ENCODE peak calls at places on chromosomes 7 and 10, in eight cellular contexts. One of them, this sample, is unnamed.

GRCh38 chr7:157208758-157209413 is 70.2 kb downstream of the UBE3C start:
- DNase-seq in AG09319: no peak
- DNase-seq in fibroblast of the aortic adventitia: no peak
- DNase-seq in heart left ventricle: no peak
- DNase-seq in AG04450: no peak
- DNase-seq in foreskin fibroblast: no peak
- DNase-seq in activated CD8-positive, alpha-beta T cell treated with anti-CD3 and anti-CD28 coated beads for 36 hours: no peak
- DNase-seq in left ventricle myocardium inferior: no peak
- DNase-seq in this sample: no peak

GRCh38 chr7:113698556-113699220 is 220.1 kb downstream of the PPP1R3A start:
- DNase-seq in left ventricle myocardium inferior: no peak
- DNase-seq in fibroblast of the aortic adventitia: peak; percentile 52
- DNase-seq in AG04450: peak; percentile 4
- DNase-seq in AG09319: peak; percentile 1
- DNase-seq in heart left ventricle: no peak
- DNase-seq in activated CD8-positive, alpha-beta T cell treated with anti-CD3 and anti-CD28 coated beads for 36 hours: peak; percentile 7
- DNase-seq in foreskin fibroblast: peak; percentile 3
- DNase-seq in this sample: no peak

GRCh38 chr7:103059471-103059870 is 15.1 kb downstream of the FBXL13 start:
- DNase-seq in left ventricle myocardium inferior: no peak
- DNase-seq in AG09319: no peak
- DNase-seq in AG04450: no peak
- DNase-seq in heart left ventricle: no peak
- DNase-seq in foreskin fibroblast: no peak
- DNase-seq in activated CD8-positive, alpha-beta T cell treated with anti-CD3 and anti-CD28 coated beads for 36 hours: no peak
- DNase-seq in fibroblast of the aortic adventitia: peak; percentile 46
- DNase-seq in this sample: no peak

GRCh38 chr7:6495597-6496262 is 48.0 kb upstream of the DAGLB start:
- DNase-seq in foreskin fibroblast: peak; percentile 48
- DNase-seq in AG04450: no peak
- DNase-seq in fibroblast of the aortic adventitia: peak; percentile 21
- DNase-seq in activated CD8-positive, alpha-beta T cell treated with anti-CD3 and anti-CD28 coated beads for 36 hours: no peak
- DNase-seq in AG09319: no peak
- DNase-seq in left ventricle myocardium inferior: no peak
- DNase-seq in heart left ventricle: peak; percentile 9
- DNase-seq in this sample: no peak

GRCh38 chr7:54015251-54015650 is 526.9 kb upstream of the VSTM2A start:
- DNase-seq in AG04450: no peak
- DNase-seq in heart left ventricle: no peak
- DNase-seq in foreskin fibroblast: no peak
- DNase-seq in AG09319: no peak
- DNase-seq in activated CD8-positive, alpha-beta T cell treated with anti-CD3 and anti-CD28 coated beads for 36 hours: no peak
- DNase-seq in left ventricle myocardium inferior: no peak
- DNase-seq in fibroblast of the aortic adventitia: no peak
- DNase-seq in this sample: no peak

GRCh38 chr10:125130260-125130659 is 30.1 kb downstream of the CTBP2 start:
- DNase-seq in activated CD8-positive, alpha-beta T cell treated with anti-CD3 and anti-CD28 coated beads for 36 hours: no peak
- DNase-seq in AG09319: no peak
- DNase-seq in AG04450: no peak
- DNase-seq in fibroblast of the aortic adventitia: no peak
- DNase-seq in left ventricle myocardium inferior: no peak
- DNase-seq in heart left ventricle: no peak
- DNase-seq in foreskin fibroblast: no peak
- DNase-seq in this sample: no peak

GRCh38 chr10:130244031-130244927 is 108.1 kb downstream of the GLRX3 start:
- DNase-seq in activated CD8-positive, alpha-beta T cell treated with anti-CD3 and anti-CD28 coated beads for 36 hours: no peak
- DNase-seq in foreskin fibroblast: no peak
- DNase-seq in heart left ventricle: no peak
- DNase-seq in AG04450: no peak
- DNase-seq in left ventricle myocardium inferior: no peak
- DNase-seq in AG09319: no peak
- DNase-seq in fibroblast of the aortic adventitia: no peak
- DNase-seq in this sample: no peak

GRCh38 chr7:21383217-21383832 is 44.6 kb upstream of the SP4 start:
- DNase-seq in foreskin fibroblast: no peak
- DNase-seq in left ventricle myocardium inferior: no peak
- DNase-seq in AG04450: no peak
- DNase-seq in activated CD8-positive, alpha-beta T cell treated with anti-CD3 and anti-CD28 coated beads for 36 hours: no peak
- DNase-seq in AG09319: no peak
- DNase-seq in heart left ventricle: no peak
- DNase-seq in fibroblast of the aortic adventitia: no peak
- DNase-seq in this sample: no peak

GRCh38 chr10:31620236-31621151 is 301.5 kb downstream of the ZEB1 start:
- DNase-seq in AG09319: peak; percentile 74
- DNase-seq in fibroblast of the aortic adventitia: peak; percentile 93
- DNase-seq in AG04450: no peak
- DNase-seq in foreskin fibroblast: no peak
- DNase-seq in left ventricle myocardium inferior: peak; percentile 83
- DNase-seq in heart left ventricle: peak; percentile 83
- DNase-seq in activated CD8-positive, alpha-beta T cell treated with anti-CD3 and anti-CD28 coated beads for 36 hours: no peak
- DNase-seq in this sample: no peak

GRCh38 chr10:78178940-78179339 is 145.3 kb downstream of the RPS24 start:
- DNase-seq in AG09319: no peak
- DNase-seq in AG04450: no peak
- DNase-seq in activated CD8-positive, alpha-beta T cell treated with anti-CD3 and anti-CD28 coated beads for 36 hours: no peak
- DNase-seq in left ventricle myocardium inferior: no peak
- DNase-seq in fibroblast of the aortic adventitia: peak; percentile 49
- DNase-seq in foreskin fibroblast: no peak
- DNase-seq in heart left ventricle: no peak
- DNase-seq in this sample: no peak

GRCh38 chr7:72335561-72336381 is 76.4 kb downstream of the CALN1 start:
- DNase-seq in left ventricle myocardium inferior: no peak
- DNase-seq in foreskin fibroblast: no peak
- DNase-seq in activated CD8-positive, alpha-beta T cell treated with anti-CD3 and anti-CD28 coated beads for 36 hours: no peak
- DNase-seq in AG09319: no peak
- DNase-seq in fibroblast of the aortic adventitia: no peak
- DNase-seq in AG04450: no peak
- DNase-seq in heart left ventricle: no peak
- DNase-seq in this sample: no peak

GRCh38 chr7:72336887-72337821 is 75.0 kb downstream of the CALN1 start:
- DNase-seq in heart left ventricle: no peak
- DNase-seq in AG04450: no peak
- DNase-seq in foreskin fibroblast: no peak
- DNase-seq in left ventricle myocardium inferior: no peak
- DNase-seq in activated CD8-positive, alpha-beta T cell treated with anti-CD3 and anti-CD28 coated beads for 36 hours: no peak
- DNase-seq in AG09319: no peak
- DNase-seq in fibroblast of the aortic adventitia: no peak
- DNase-seq in this sample: no peak

GRCh38 chr7:72334733-72335132 is 77.4 kb downstream of the CALN1 start:
- DNase-seq in fibroblast of the aortic adventitia: no peak
- DNase-seq in left ventricle myocardium inferior: no peak
- DNase-seq in AG04450: no peak
- DNase-seq in AG09319: no peak
- DNase-seq in activated CD8-positive, alpha-beta T cell treated with anti-CD3 and anti-CD28 coated beads for 36 hours: no peak
- DNase-seq in heart left ventricle: no peak
- DNase-seq in foreskin fibroblast: no peak
- DNase-seq in this sample: no peak

GRCh38 chr7:72336382-72336886 is 75.7 kb downstream of the CALN1 start:
- DNase-seq in left ventricle myocardium inferior: no peak
- DNase-seq in AG09319: no peak
- DNase-seq in fibroblast of the aortic adventitia: no peak
- DNase-seq in heart left ventricle: no peak
- DNase-seq in AG04450: no peak
- DNase-seq in foreskin fibroblast: no peak
- DNase-seq in activated CD8-positive, alpha-beta T cell treated with anti-CD3 and anti-CD28 coated beads for 36 hours: no peak
- DNase-seq in this sample: no peak

GRCh38 chr7:72334066-72334465 is 78.1 kb downstream of the CALN1 start:
- DNase-seq in AG09319: no peak
- DNase-seq in fibroblast of the aortic adventitia: no peak
- DNase-seq in activated CD8-positive, alpha-beta T cell treated with anti-CD3 and anti-CD28 coated beads for 36 hours: no peak
- DNase-seq in left ventricle myocardium inferior: no peak
- DNase-seq in AG04450: no peak
- DNase-seq in foreskin fibroblast: no peak
- DNase-seq in heart left ventricle: no peak
- DNase-seq in this sample: no peak
- TF ChIP-seq CTCF in AG09319: no peak
- TF ChIP-seq CTCF in fibroblast of the aortic adventitia: no peak
- TF ChIP-seq CTCF in activated CD8-positive, alpha-beta T cell treated with anti-CD3 and anti-CD28 coated beads for 36 hours: no peak
- TF ChIP-seq CTCF in left ventricle myocardium inferior: peak; percentile 8
- TF ChIP-seq CTCF in AG04450: no peak
- TF ChIP-seq CTCF in foreskin fibroblast: no peak
- TF ChIP-seq CTCF in heart left ventricle: no peak
- TF ChIP-seq CTCF in this sample: peak; percentile 38

DNA sequence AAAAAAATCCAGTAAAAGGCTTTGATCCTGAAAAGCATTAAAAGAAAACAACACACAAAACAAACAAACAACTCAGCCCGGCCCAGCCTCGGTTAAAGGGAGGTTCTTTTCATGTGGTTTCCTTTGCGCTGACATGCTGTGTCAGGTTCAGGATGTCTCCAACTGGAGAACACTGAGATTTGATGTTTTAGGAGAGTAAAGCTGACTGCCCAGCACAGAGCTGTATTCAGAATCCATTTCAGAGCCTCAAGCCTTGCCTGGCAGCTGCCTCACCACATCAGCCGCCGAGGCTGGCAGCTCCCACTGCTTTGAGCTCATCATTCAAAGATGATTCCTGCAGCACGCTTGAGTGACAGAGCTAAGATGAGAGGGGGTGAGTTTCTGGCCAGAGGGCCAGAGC is 205.8 kb upstream of the LYZL1 start:
- DNase-seq in left ventricle myocardium inferior: no peak
- DNase-seq in AG04450: no peak
- DNase-seq in heart left ventricle: no peak
- DNase-seq in foreskin fibroblast: no peak
- DNase-seq in AG09319: no peak
- DNase-seq in fibroblast of the aortic adventitia: no peak
- DNase-seq in activated CD8-positive, alpha-beta T cell treated with anti-CD3 and anti-CD28 coated beads for 36 hours: no peak
- DNase-seq in this sample: no peak
- TF ChIP-seq CTCF in left ventricle myocardium inferior: no peak
- TF ChIP-seq CTCF in AG04450: no peak
- TF ChIP-seq CTCF in heart left ventricle: no peak
- TF ChIP-seq CTCF in foreskin fibroblast: no peak
- TF ChIP-seq CTCF in AG09319: no peak
- TF ChIP-seq CTCF in fibroblast of the aortic adventitia: no peak
- TF ChIP-seq CTCF in activated CD8-positive, alpha-beta T cell treated with anti-CD3 and anti-CD28 coated beads for 36 hours: no peak
- TF ChIP-seq CTCF in this sample: no peak

GRCh38 chr10:76902949-76903348 is 734.7 kb downstream of the KCNMA1 start:
- DNase-seq in activated CD8-positive, alpha-beta T cell treated with anti-CD3 and anti-CD28 coated beads for 36 hours: peak; percentile 30
- DNase-seq in AG04450: no peak
- DNase-seq in foreskin fibroblast: no peak
- DNase-seq in heart left ventricle: peak; percentile 76
- DNase-seq in fibroblast of the aortic adventitia: peak; percentile 25
- DNase-seq in AG09319: no peak
- DNase-seq in left ventricle myocardium inferior: peak; percentile 67
- DNase-seq in this sample: peak; percentile 44
- TF ChIP-seq CTCF in activated CD8-positive, alpha-beta T cell treated with anti-CD3 and anti-CD28 coated beads for 36 hours: no peak
- TF ChIP-seq CTCF in AG04450: no peak
- TF ChIP-seq CTCF in foreskin fibroblast: peak; percentile 8
- TF ChIP-seq CTCF in heart left ventricle: peak; percentile 46
- TF ChIP-seq CTCF in fibroblast of the aortic adventitia: peak; percentile 25
- TF ChIP-seq CTCF in AG09319: no peak
- TF ChIP-seq CTCF in left ventricle myocardium inferior: peak; percentile 63
- TF ChIP-seq CTCF in this sample: peak; percentile 52

DNA sequence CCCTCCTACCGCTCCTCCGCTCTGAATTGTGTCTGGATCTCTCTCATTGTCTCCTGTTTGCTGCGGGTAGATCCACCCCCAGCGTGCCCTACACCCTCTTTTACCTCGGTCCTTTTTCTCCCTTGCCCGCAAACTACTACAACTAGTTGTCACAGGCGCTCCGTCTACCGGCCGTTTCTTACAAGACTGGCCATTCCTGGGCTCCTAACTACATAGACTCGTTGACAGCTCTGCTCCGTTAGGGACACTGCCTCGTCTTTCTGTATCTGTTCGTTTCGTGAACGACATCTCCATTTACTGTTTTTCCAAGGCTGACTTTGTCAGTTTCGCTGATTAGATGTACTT is 793 bp downstream of the TAF3 start:
- DNase-seq in heart left ventricle: no peak
- DNase-seq in left ventricle myocardium inferior: peak; percentile 23
- DNase-seq in foreskin fibroblast: peak; percentile 39
- DNase-seq in AG09319: peak; percentile 11
- DNase-seq in activated CD8-positive, alpha-beta T cell treated with anti-CD3 and anti-CD28 coated beads for 36 hours: peak; percentile 63
- DNase-seq in AG04450: no peak
- DNase-seq in fibroblast of the aortic adventitia: peak; percentile 52
- DNase-seq in this sample: peak; percentile 13
- TF ChIP-seq CTCF in heart left ventricle: peak; percentile 39
- TF ChIP-seq CTCF in left ventricle myocardium inferior: peak; percentile 36
- TF ChIP-seq CTCF in foreskin fibroblast: peak; percentile 57
- TF ChIP-seq CTCF in AG09319: peak; percentile 56
- TF ChIP-seq CTCF in activated CD8-positive, alpha-beta T cell treated with anti-CD3 and anti-CD28 coated beads for 36 hours: peak; percentile 14
- TF ChIP-seq CTCF in AG04450: peak; percentile 48
- TF ChIP-seq CTCF in fibroblast of the aortic adventitia: peak; percentile 55
- TF ChIP-seq CTCF in this sample: no peak

GRCh38 chr10:69407621-69408301 is 9.0 kb downstream of the TACR2 start:
- DNase-seq in fibroblast of the aortic adventitia: no peak
- DNase-seq in AG09319: no peak
- DNase-seq in left ventricle myocardium inferior: no peak
- DNase-seq in foreskin fibroblast: no peak
- DNase-seq in heart left ventricle: peak; percentile 65
- DNase-seq in AG04450: no peak
- DNase-seq in activated CD8-positive, alpha-beta T cell treated with anti-CD3 and anti-CD28 coated beads for 36 hours: peak; percentile 52
- DNase-seq in this sample: no peak
- TF ChIP-seq CTCF in fibroblast of the aortic adventitia: no peak
- TF ChIP-seq CTCF in AG09319: no peak
- TF ChIP-seq CTCF in left ventricle myocardium inferior: peak; percentile 22
- TF ChIP-seq CTCF in foreskin fibroblast: peak; percentile 12
- TF ChIP-seq CTCF in heart left ventricle: peak; percentile 24
- TF ChIP-seq CTCF in AG04450: no peak
- TF ChIP-seq CTCF in activated CD8-positive, alpha-beta T cell treated with anti-CD3 and anti-CD28 coated beads for 36 hours: peak; percentile 6
- TF ChIP-seq CTCF in this sample: peak; percentile 42

GRCh38 chr10:58086763-58087150 is 180.9 kb downstream of the IPMK start:
- DNase-seq in activated CD8-positive, alpha-beta T cell treated with anti-CD3 and anti-CD28 coated beads for 36 hours: no peak
- DNase-seq in AG04450: no peak
- DNase-seq in fibroblast of the aortic adventitia: no peak
- DNase-seq in left ventricle myocardium inferior: no peak
- DNase-seq in heart left ventricle: no peak
- DNase-seq in AG09319: no peak
- DNase-seq in foreskin fibroblast: no peak
- DNase-seq in this sample: no peak
- TF ChIP-seq CTCF in activated CD8-positive, alpha-beta T cell treated with anti-CD3 and anti-CD28 coated beads for 36 hours: no peak
- TF ChIP-seq CTCF in AG04450: no peak
- TF ChIP-seq CTCF in fibroblast of the aortic adventitia: no peak
- TF ChIP-seq CTCF in left ventricle myocardium inferior: no peak
- TF ChIP-seq CTCF in heart left ventricle: no peak
- TF ChIP-seq CTCF in AG09319: no peak
- TF ChIP-seq CTCF in foreskin fibroblast: no peak
- TF ChIP-seq CTCF in this sample: no peak